ENCODE peak calls at places on chromosomes 11 and 22, in five cellular contexts. P is body of pancreas, W is GM12865, C is glutamatergic neuron, Q is K562. K is an unnamed sample.
A peak's percentile ranks its signal among the peaks of the same experiment; 100 is the strongest.

GRCh38 chr22:27223317-27224177 is 566.2 kb downstream of the MIAT start:
- DNase-seq in P (no peak), W (no peak), C (no peak), Q (no peak), K (no peak)

GRCh38 chr11:69027704-69028372 is 14.8 kb upstream of the MRGPRF start:
- DNase-seq in P (peak; percentile 34), W (no peak), C (no peak), Q (no peak), K (no peak)

GRCh38 chr22:34798605-34799004 is 267.4 kb upstream of the ISX start:
- DNase-seq in P (no peak), W (no peak), C (peak; percentile 43), Q (no peak), K (no peak)

GRCh38 chr11:92838655-92839334 is 130.7 kb upstream of the MTNR1B start:
- DNase-seq in P (no peak), W (no peak), C (no peak), Q (no peak), K (no peak)

GRCh38 chr11:75429902-75430691 is 2.9 kb downstream of the KLHL35 start:
- DNase-seq in P (peak; percentile 68), W (peak; percentile 67), C (peak; percentile 68), Q (no peak), K (peak; percentile 66)

GRCh38 chr11:132858203-132858602 is 674.1 kb downstream of the OPCML start:
- DNase-seq in P (no peak), W (no peak), C (peak; percentile 40), Q (no peak), K (peak; percentile 20)

GRCh38 chr11:116700586-116701220 is 72.1 kb downstream of the BUD13 start:
- DNase-seq in P (no peak), W (no peak), C (no peak), Q (no peak), K (no peak)

GRCh38 chr11:2345050-2345449 is 32.1 kb upstream of the CD81 start:
- DNase-seq in P (no peak), W (no peak), C (no peak), Q (no peak), K (no peak)

GRCh38 chr11:120756931-120757330 is 245.4 kb downstream of the GRIK4 start:
- DNase-seq in P (no peak), W (peak; percentile 23), C (no peak), Q (no peak), K (no peak)

GRCh38 chr11:2737876-2738275 is 38.1 kb upstream of the KCNQ1OT1 start:
- DNase-seq in P (no peak), W (no peak), C (no peak), Q (peak; percentile 62), K (no peak)

GRCh38 chr11:12420706-12421105 is 43.3 kb downstream of the PARVA start:
- DNase-seq in P (no peak), W (no peak), C (no peak), Q (no peak), K (no peak)

GRCh38 chr22:48797731-48798130 is 1029.9 kb downstream of the BRD1 start:
- DNase-seq in P (no peak), W (no peak), C (no peak), Q (no peak), K (no peak)

GRCh38 chr22:27581688-27582087 is 219.9 kb downstream of the MN1 start:
- DNase-seq in P (peak; percentile 52), W (no peak), C (no peak), Q (no peak), K (no peak)

GRCh38 chr11:78835646-78836045 is 261.0 kb upstream of the NARS2 start:
- DNase-seq in P (no peak), W (no peak), C (no peak), Q (no peak), K (no peak)

GRCh38 chr22:42202669-42203068 is 67.8 kb downstream of the TCF20 start:
- DNase-seq in P (no peak), W (no peak), C (no peak), Q (no peak), K (no peak)

GRCh38 chr22:45819305-45819704 is 147.7 kb downstream of the ATXN10 start:
- DNase-seq in P (no peak), W (no peak), C (no peak), Q (no peak), K (no peak)

GRCh38 chr22:45817705-45818104 is 146.1 kb downstream of the ATXN10 start:
- DNase-seq in P (no peak), W (no peak), C (no peak), Q (no peak), K (no peak)

GRCh38 chr22:45818130-45819085 is 146.8 kb downstream of the ATXN10 start:
- DNase-seq in P (peak; percentile 61), W (no peak), C (no peak), Q (no peak), K (no peak)

GRCh38 chr22:45812910-45813309 is 141.3 kb downstream of the ATXN10 start:
- DNase-seq in P (no peak), W (no peak), C (no peak), Q (no peak), K (no peak)

GRCh38 chr22:45816771-45817170 is 145.1 kb downstream of the ATXN10 start:
- DNase-seq in P (no peak), W (no peak), C (no peak), Q (no peak), K (no peak)
- TF ChIP-seq CTCF in P (no peak), W (no peak), C (no peak), Q (no peak), K (no peak)

DNA sequence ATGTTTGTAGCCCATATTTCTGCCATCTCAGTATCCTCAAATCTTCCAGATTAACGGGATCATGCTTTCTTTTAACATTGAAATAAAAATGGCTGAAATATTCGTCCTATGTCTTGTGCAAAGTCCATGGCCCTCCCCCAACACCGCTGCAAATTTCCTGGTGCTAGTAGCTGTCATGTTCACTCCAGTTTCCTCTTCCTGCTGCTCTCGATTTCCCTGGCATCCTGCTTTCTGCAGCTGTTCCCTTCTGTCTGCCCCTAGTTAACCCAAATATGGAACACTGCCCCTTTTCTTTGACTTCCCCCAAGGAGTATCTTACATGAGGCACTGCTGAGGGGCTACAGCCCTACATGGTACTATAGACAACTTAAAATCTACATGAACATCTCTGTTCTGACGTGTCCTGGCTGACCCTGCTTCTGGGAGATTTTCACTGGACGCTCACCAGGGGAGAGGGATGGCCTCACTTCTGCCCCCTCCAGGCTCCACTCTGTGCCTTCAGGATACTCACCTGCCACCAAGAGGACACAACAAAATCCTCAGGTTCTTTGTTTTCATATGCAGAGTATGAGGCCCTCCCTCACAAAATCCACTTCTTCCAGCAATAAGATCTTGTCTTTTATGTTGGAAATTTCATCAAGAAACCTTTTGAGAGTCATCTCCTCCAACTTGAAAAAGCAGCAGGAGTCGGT is 29.4 kb upstream of the SCUBE2 start:
- DNase-seq in P (no peak), W (peak; percentile 15), C (peak; percentile 66), Q (peak; percentile 60), K (peak; percentile 63)
- TF ChIP-seq CTCF in P (no peak), W (peak; percentile 36), C (peak; percentile 23), Q (peak; percentile 98), K (peak; percentile 35)

GRCh38 chr11:4994551-4994950 is at the start of gene OR51L1:
- DNase-seq in P (no peak), W (no peak), C (no peak), Q (no peak), K (no peak)

DNA sequence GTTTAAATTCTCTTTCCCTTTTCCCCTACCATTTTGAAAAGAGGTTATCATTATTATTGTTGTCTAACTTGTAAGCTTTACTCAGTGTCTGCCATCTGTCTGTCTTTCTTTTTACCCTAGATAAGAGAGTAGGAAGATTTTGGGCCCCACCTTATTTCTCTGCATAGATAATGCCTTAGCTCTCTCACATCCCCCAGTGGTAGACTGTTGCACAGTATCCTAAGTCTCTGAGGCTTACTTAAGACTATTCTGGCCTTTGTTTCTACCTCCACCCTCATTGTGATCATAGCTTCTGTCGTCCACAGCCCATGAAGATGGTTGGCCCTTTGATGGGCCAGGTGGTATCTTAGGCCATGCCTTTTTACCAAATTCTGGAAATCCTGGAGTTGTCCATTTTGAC is 3.6 kb upstream of the OR51L1 start:
- DNase-seq in P (no peak), W (peak; percentile 9), C (no peak), Q (peak; percentile 60), K (no peak)
- TF ChIP-seq CTCF in P (no peak), W (peak; percentile 31), C (no peak), Q (peak; percentile 62), K (no peak)

DNA sequence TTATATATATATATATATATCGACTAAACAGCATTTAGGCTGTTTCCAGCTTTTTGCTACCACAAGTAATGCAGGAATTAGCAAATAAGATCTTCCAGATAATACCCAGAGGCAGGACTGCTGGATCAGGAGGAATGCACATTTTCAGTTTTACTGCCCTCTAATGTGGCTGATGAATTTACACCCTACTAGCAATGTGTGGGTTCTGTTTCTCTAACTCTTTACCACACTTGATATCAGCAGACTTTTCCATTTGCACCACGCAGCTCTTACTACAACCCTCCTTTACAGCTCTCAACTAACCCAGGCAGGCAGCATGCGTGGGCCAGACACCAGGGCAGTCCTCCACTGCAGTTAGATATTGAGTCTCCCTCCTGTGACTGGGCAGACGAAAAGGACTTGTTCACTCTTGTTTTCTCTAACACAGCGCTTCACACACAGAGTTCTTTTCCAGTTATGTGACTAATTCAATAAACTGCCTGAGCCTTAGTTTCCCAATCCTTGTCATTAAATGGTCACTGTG is 67.7 kb downstream of the IGLL5 start:
- DNase-seq in P (no peak), W (no peak), C (no peak), Q (peak; percentile 59), K (no peak)
- TF ChIP-seq CTCF in P (no peak), W (no peak), C (no peak), Q (no peak), K (no peak)

GRCh38 chr11:13959001-13959400 is 3.5 kb upstream of the SPON1 start:
- DNase-seq in P (no peak), W (no peak), C (no peak), Q (no peak), K (no peak)
- TF ChIP-seq CTCF in P (no peak), W (no peak), C (no peak), Q (no peak), K (no peak)

DNA sequence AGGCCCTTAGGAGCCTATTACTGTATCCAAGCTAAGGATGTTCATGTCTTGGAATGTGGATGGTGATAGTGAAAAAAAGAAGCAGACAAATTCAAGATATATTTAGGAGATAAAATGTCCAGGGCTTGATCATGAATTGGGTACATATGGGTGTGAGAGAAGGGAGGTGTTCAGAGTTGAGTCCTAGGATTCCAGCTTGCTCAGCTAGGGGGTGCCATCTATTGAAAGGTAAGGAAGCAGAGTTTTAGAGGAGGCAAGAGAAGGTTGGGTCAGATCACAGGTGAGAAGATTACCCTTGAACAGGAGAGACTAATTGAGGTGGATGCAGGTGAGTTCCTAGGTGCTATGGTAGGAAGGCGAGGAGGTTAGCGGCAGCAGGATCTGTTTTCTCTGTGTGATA is 60.5 kb downstream of the GRAMD1B start:
- DNase-seq in P (no peak), W (no peak), C (no peak), Q (no peak), K (no peak)
- TF ChIP-seq CTCF in P (no peak), W (no peak), C (no peak), Q (no peak), K (no peak)

K was measured in endothelial cell.